ENCODE peak calls at places on chromosomes 11 and 22, in nine cellular contexts. One of them, this sample, is unnamed. For H3K4me1, the result is how much of the 10 kb centered on the place peaks cover.

GRCh38 chr11:57493507-57494503 is 21.7 kb downstream of the SLC43A1 start:
- DNase-seq in cardiac muscle cell: peak
- DNase-seq in thoracic aorta: no peak
- DNase-seq in fibroblast of lung: no peak
- DNase-seq in A549: peak
- DNase-seq in gastrocnemius medialis: peak
- DNase-seq in adrenal gland: no peak
- DNase-seq in right lobe of liver: peak
- DNase-seq in astrocyte: no peak
- DNase-seq in this sample: no peak

GRCh38 chr11:123473941-123474668 is 44.0 kb downstream of the GRAMD1B start:
- DNase-seq in cardiac muscle cell: no peak
- DNase-seq in thoracic aorta: no peak
- DNase-seq in fibroblast of lung: peak
- DNase-seq in A549: peak
- DNase-seq in gastrocnemius medialis: no peak
- DNase-seq in adrenal gland: no peak
- DNase-seq in right lobe of liver: no peak
- DNase-seq in astrocyte: peak
- DNase-seq in this sample: no peak

GRCh38 chr11:115872418-115872817 is 368.2 kb upstream of the CADM1 start:
- DNase-seq in cardiac muscle cell: no peak
- DNase-seq in thoracic aorta: no peak
- DNase-seq in fibroblast of lung: no peak
- DNase-seq in A549: no peak
- DNase-seq in gastrocnemius medialis: no peak
- DNase-seq in adrenal gland: no peak
- DNase-seq in right lobe of liver: no peak
- DNase-seq in astrocyte: no peak
- DNase-seq in this sample: no peak

GRCh38 chr11:1573847-1574255 is 1.8 kb upstream of the DUSP8 start:
- DNase-seq in cardiac muscle cell: no peak
- DNase-seq in thoracic aorta: no peak
- DNase-seq in fibroblast of lung: no peak
- DNase-seq in A549: peak
- DNase-seq in gastrocnemius medialis: no peak
- DNase-seq in adrenal gland: no peak
- DNase-seq in right lobe of liver: peak
- DNase-seq in astrocyte: no peak
- DNase-seq in this sample: no peak

GRCh38 chr11:120773501-120774031 is 250.3 kb upstream of the TBCEL start:
- DNase-seq in cardiac muscle cell: no peak
- DNase-seq in thoracic aorta: no peak
- DNase-seq in fibroblast of lung: no peak
- DNase-seq in A549: no peak
- DNase-seq in gastrocnemius medialis: no peak
- DNase-seq in adrenal gland: no peak
- DNase-seq in right lobe of liver: no peak
- DNase-seq in astrocyte: no peak
- DNase-seq in this sample: peak

GRCh38 chr22:39207141-39208012 is 37.4 kb downstream of the PDGFB start:
- DNase-seq in cardiac muscle cell: no peak
- DNase-seq in thoracic aorta: no peak
- DNase-seq in fibroblast of lung: peak
- DNase-seq in A549: no peak
- DNase-seq in gastrocnemius medialis: no peak
- DNase-seq in adrenal gland: no peak
- DNase-seq in right lobe of liver: no peak
- DNase-seq in astrocyte: peak
- DNase-seq in this sample: no peak

GRCh38 chr11:18368236-18368635 is 26.1 kb upstream of the LDHA start:
- DNase-seq in cardiac muscle cell: no peak
- DNase-seq in thoracic aorta: no peak
- DNase-seq in fibroblast of lung: no peak
- DNase-seq in A549: no peak
- DNase-seq in gastrocnemius medialis: no peak
- DNase-seq in adrenal gland: no peak
- DNase-seq in right lobe of liver: no peak
- DNase-seq in astrocyte: peak
- DNase-seq in this sample: no peak

GRCh38 chr22:30086496-30086895 is 6.2 kb downstream of the HORMAD2 start:
- DNase-seq in cardiac muscle cell: no peak
- DNase-seq in thoracic aorta: no peak
- DNase-seq in fibroblast of lung: no peak
- DNase-seq in A549: no peak
- DNase-seq in gastrocnemius medialis: no peak
- DNase-seq in adrenal gland: no peak
- DNase-seq in right lobe of liver: no peak
- DNase-seq in astrocyte: no peak
- DNase-seq in this sample: no peak

GRCh38 chr11:117286588-117286987 is 4.6 kb upstream of the BACE1-AS start:
- DNase-seq in cardiac muscle cell: no peak
- DNase-seq in thoracic aorta: no peak
- DNase-seq in fibroblast of lung: no peak
- DNase-seq in A549: no peak
- DNase-seq in gastrocnemius medialis: no peak
- DNase-seq in adrenal gland: no peak
- DNase-seq in right lobe of liver: no peak
- DNase-seq in astrocyte: no peak
- DNase-seq in this sample: no peak

GRCh38 chr22:30649430-30650007 is 13.9 kb downstream of the SLC35E4 start:
- DNase-seq in cardiac muscle cell: no peak
- DNase-seq in thoracic aorta: no peak
- DNase-seq in fibroblast of lung: peak
- DNase-seq in A549: no peak
- DNase-seq in gastrocnemius medialis: no peak
- DNase-seq in adrenal gland: peak
- DNase-seq in right lobe of liver: no peak
- DNase-seq in astrocyte: peak
- DNase-seq in this sample: no peak

GRCh38 chr11:57133616-57134015 is 48.1 kb upstream of the LRRC55 start:
- DNase-seq in cardiac muscle cell: no peak
- DNase-seq in thoracic aorta: no peak
- DNase-seq in fibroblast of lung: no peak
- DNase-seq in A549: no peak
- DNase-seq in gastrocnemius medialis: no peak
- DNase-seq in adrenal gland: no peak
- DNase-seq in right lobe of liver: no peak
- DNase-seq in astrocyte: no peak
- DNase-seq in this sample: no peak

DNA sequence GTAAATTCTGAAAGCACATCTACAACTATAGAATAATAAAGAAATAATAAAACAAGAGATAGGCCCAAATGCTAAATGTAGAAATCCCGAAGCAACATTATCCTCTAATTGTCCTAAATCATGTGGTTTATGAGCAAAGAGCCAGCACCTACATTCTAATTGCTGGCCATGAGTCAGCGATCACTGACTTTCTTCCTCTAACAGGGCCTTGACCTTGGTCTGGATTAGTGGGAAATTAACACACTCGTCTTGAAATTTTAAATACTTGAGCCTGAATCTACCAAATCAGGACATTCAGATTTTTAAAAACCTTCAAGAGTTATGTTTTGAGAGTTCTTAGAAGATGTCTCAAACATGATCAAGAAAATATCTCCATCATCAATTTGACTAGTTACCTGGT is 727.6 kb downstream of the METTL15 start:
- DNase-seq in cardiac muscle cell: no peak
- DNase-seq in thoracic aorta: no peak
- DNase-seq in fibroblast of lung: peak
- DNase-seq in A549: peak
- DNase-seq in gastrocnemius medialis: no peak
- DNase-seq in adrenal gland: no peak
- DNase-seq in right lobe of liver: no peak
- DNase-seq in astrocyte: peak
- DNase-seq in this sample: no peak
- H3K4me1 ChIP-seq in cardiac muscle cell: under half
- H3K4me1 ChIP-seq in thoracic aorta: under half
- H3K4me1 ChIP-seq in fibroblast of lung: under half
- H3K4me1 ChIP-seq in A549: under half
- H3K4me1 ChIP-seq in gastrocnemius medialis: under half
- H3K4me1 ChIP-seq in adrenal gland: under half
- H3K4me1 ChIP-seq in right lobe of liver: under half
- H3K4me1 ChIP-seq in astrocyte: under half
- H3K4me1 ChIP-seq in this sample: under half

GRCh38 chr11:46472662-46472994 is 81.1 kb upstream of the CHRM4 start:
- DNase-seq in cardiac muscle cell: peak
- DNase-seq in thoracic aorta: no peak
- DNase-seq in fibroblast of lung: no peak
- DNase-seq in A549: no peak
- DNase-seq in gastrocnemius medialis: peak
- DNase-seq in adrenal gland: peak
- DNase-seq in right lobe of liver: no peak
- DNase-seq in astrocyte: no peak
- DNase-seq in this sample: no peak
- TF ChIP-seq CTCF in cardiac muscle cell: no peak
- TF ChIP-seq CTCF in thoracic aorta: no peak
- TF ChIP-seq CTCF in fibroblast of lung: no peak
- TF ChIP-seq CTCF in A549: no peak
- TF ChIP-seq CTCF in gastrocnemius medialis: no peak
- TF ChIP-seq CTCF in adrenal gland: no peak
- TF ChIP-seq CTCF in right lobe of liver: no peak
- TF ChIP-seq CTCF in astrocyte: no peak
- TF ChIP-seq CTCF in this sample: no peak

DNA sequence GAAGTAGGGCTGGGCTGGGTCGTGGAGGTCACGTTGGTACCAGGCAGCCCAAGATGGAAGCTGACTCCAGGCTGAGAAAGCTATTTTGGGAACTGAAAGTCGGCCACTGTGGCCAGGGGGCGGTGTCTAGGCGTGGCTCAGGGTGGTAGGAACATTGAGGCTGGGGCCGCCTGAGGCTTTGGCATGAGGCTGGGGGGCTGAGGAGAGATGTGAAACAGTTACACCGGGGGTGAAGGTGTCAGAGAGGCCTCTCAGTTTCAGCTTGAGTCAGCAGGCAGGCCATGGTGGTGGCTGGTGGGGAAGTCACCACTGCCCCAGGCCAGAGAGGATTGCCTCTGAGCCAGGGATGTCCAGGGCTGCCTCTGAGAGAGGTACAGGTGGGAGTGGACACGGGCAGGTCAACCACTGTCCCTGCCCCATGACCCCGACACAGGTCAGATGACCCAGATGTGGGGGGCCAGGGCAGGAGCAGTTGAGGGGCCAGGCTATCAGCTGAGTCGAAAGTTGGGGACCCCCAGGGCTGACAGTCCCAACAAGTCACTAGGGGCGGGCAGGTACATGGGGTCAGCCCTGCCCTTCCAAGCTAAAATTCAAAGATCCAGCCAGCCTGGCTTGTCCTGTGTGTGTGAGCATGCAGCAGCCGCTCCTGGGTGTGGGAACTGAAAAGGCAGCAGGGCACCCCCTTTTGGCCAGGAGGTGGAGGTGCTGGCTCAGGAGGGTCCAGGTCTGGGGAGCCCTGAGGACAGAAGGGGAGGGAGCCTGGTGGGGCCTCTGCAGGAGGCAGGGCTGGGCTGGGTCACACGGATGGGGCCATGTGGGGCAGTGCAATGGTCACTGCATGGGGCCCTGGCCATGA is 7.2 kb downstream of the KCNK7 start:
- DNase-seq in cardiac muscle cell: peak
- DNase-seq in thoracic aorta: no peak
- DNase-seq in fibroblast of lung: peak
- DNase-seq in A549: peak
- DNase-seq in gastrocnemius medialis: peak
- DNase-seq in adrenal gland: peak
- DNase-seq in right lobe of liver: peak
- DNase-seq in astrocyte: no peak
- DNase-seq in this sample: no peak
- H3K4me1 ChIP-seq in cardiac muscle cell: under half
- H3K4me1 ChIP-seq in thoracic aorta: under half
- H3K4me1 ChIP-seq in fibroblast of lung: under half
- H3K4me1 ChIP-seq in A549: under half
- H3K4me1 ChIP-seq in gastrocnemius medialis: half or more
- H3K4me1 ChIP-seq in adrenal gland: under half
- H3K4me1 ChIP-seq in right lobe of liver: under half
- H3K4me1 ChIP-seq in astrocyte: under half
- H3K4me1 ChIP-seq in this sample: under half

GRCh38 chr11:75516140-75516539 is 9.6 kb downstream of the GDPD5 start:
- DNase-seq in cardiac muscle cell: no peak
- DNase-seq in thoracic aorta: no peak
- DNase-seq in fibroblast of lung: no peak
- DNase-seq in A549: no peak
- DNase-seq in gastrocnemius medialis: no peak
- DNase-seq in adrenal gland: no peak
- DNase-seq in right lobe of liver: no peak
- DNase-seq in astrocyte: no peak
- DNase-seq in this sample: no peak

GRCh38 chr11:75520688-75521087 is 5.1 kb downstream of the GDPD5 start:
- DNase-seq in cardiac muscle cell: no peak
- DNase-seq in thoracic aorta: peak
- DNase-seq in fibroblast of lung: no peak
- DNase-seq in A549: no peak
- DNase-seq in gastrocnemius medialis: no peak
- DNase-seq in adrenal gland: no peak
- DNase-seq in right lobe of liver: peak
- DNase-seq in astrocyte: no peak
- DNase-seq in this sample: no peak

GRCh38 chr11:75516886-75517285 is 8.9 kb downstream of the GDPD5 start:
- DNase-seq in cardiac muscle cell: no peak
- DNase-seq in thoracic aorta: no peak
- DNase-seq in fibroblast of lung: no peak
- DNase-seq in A549: no peak
- DNase-seq in gastrocnemius medialis: no peak
- DNase-seq in adrenal gland: no peak
- DNase-seq in right lobe of liver: no peak
- DNase-seq in astrocyte: no peak
- DNase-seq in this sample: no peak

GRCh38 chr11:75518771-75519653 is 6.7 kb downstream of the GDPD5 start:
- DNase-seq in cardiac muscle cell: no peak
- DNase-seq in thoracic aorta: no peak
- DNase-seq in fibroblast of lung: no peak
- DNase-seq in A549: no peak
- DNase-seq in gastrocnemius medialis: no peak
- DNase-seq in adrenal gland: no peak
- DNase-seq in right lobe of liver: no peak
- DNase-seq in astrocyte: no peak
- DNase-seq in this sample: no peak

GRCh38 chr11:75518204-75518549 is 7.6 kb downstream of the GDPD5 start:
- DNase-seq in cardiac muscle cell: no peak
- DNase-seq in thoracic aorta: no peak
- DNase-seq in fibroblast of lung: no peak
- DNase-seq in A549: no peak
- DNase-seq in gastrocnemius medialis: no peak
- DNase-seq in adrenal gland: no peak
- DNase-seq in right lobe of liver: no peak
- DNase-seq in astrocyte: no peak
- DNase-seq in this sample: no peak
- TF ChIP-seq CTCF in cardiac muscle cell: no peak
- TF ChIP-seq CTCF in thoracic aorta: no peak
- TF ChIP-seq CTCF in fibroblast of lung: no peak
- TF ChIP-seq CTCF in A549: no peak
- TF ChIP-seq CTCF in gastrocnemius medialis: no peak
- TF ChIP-seq CTCF in adrenal gland: no peak
- TF ChIP-seq CTCF in right lobe of liver: no peak
- TF ChIP-seq CTCF in astrocyte: no peak
- TF ChIP-seq CTCF in this sample: no peak